ENCODE peak calls at places on chromosomes 1 and 21, in four cellular contexts. C, G, R and W are unnamed samples.

GRCh38 chr1:42295816-42296215 is 39.2 kb downstream of the FOXJ3 start:
- DNase-seq in G (no peak), R (no peak), C (no peak), W (peak; percentile 55)

GRCh38 chr1:33043267-33044090 is 6.8 kb upstream of the AK2 start:
- DNase-seq in C (no peak), R (no peak), G (no peak), W (no peak)

GRCh38 chr21:27060190-27060589 is 93.3 kb upstream of the ADAMTS5 start:
- DNase-seq in R (peak; percentile 28), C (no peak), G (no peak), W (peak; percentile 37)

GRCh38 chr1:245098924-245099323 is 55.9 kb upstream of the KIF26B start:
- DNase-seq in C (no peak), R (no peak), G (no peak), W (no peak)

GRCh38 chr1:98884864-98885263 is 119.8 kb downstream of the PLPPR5 start:
- DNase-seq in C (no peak), G (no peak), R (peak; percentile 17), W (no peak)

GRCh38 chr1:151711044-151711800 is 5.4 kb downstream of the CELF3 start:
- DNase-seq in C (no peak), G (no peak), R (no peak), W (no peak)

GRCh38 chr1:189774721-189775287 is 702.9 kb downstream of the BRINP3 start:
- DNase-seq in R (no peak), G (no peak), C (no peak), W (no peak)

GRCh38 chr1:42852608-42852980 is 6.2 kb downstream of the ZNF691 start:
- DNase-seq in C (no peak), R (peak; percentile 20), G (no peak), W (no peak)

GRCh38 chr1:96764469-96764868 is 42.9 kb downstream of the PTBP2 start:
- DNase-seq in C (no peak), G (no peak), R (peak; percentile 8), W (peak; percentile 14)

GRCh38 chr1:206660136-206660535 is 24.6 kb upstream of the MAPKAPK2 start:
- DNase-seq in C (no peak), G (no peak), R (no peak), W (no peak)

GRCh38 chr1:216660561-216660960 is 62.7 kb downstream of the ESRRG start:
- DNase-seq in C (no peak), G (no peak), R (no peak), W (no peak)

GRCh38 chr1:202664083-202664482 is 46.2 kb downstream of the SYT2 start:
- DNase-seq in C (no peak), R (peak; percentile 39), G (no peak), W (peak; percentile 14)

GRCh38 chr1:213987876-213988638 is at the start of gene PROX1:
- DNase-seq in G (no peak), C (peak; percentile 94), R (peak; percentile 92), W (peak; percentile 92)

GRCh38 chr1:204268101-204268500 is 54.3 kb upstream of the GOLT1A start:
- DNase-seq in C (no peak), G (no peak), R (no peak), W (no peak)

GRCh38 chr21:44079846-44080245 is 27.4 kb upstream of the PWP2 start:
- DNase-seq in G (no peak), C (no peak), R (no peak), W (no peak)

GRCh38 chr21:34983680-34984086 is 65.4 kb downstream of the RUNX1 start:
- DNase-seq in G (no peak), R (peak; percentile 84), C (no peak), W (peak; percentile 86)

GRCh38 chr1:246037832-246038231 is 469.2 kb downstream of the SMYD3 start:
- DNase-seq in R (no peak), C (no peak), G (no peak), W (no peak)

GRCh38 chr1:185449378-185450101 is 132.5 kb upstream of the IVNS1ABP start:
- DNase-seq in C (no peak), R (no peak), G (no peak), W (no peak)

GRCh38 chr1:28517649-28517999 is 11.8 kb downstream of the RCC1 start:
- DNase-seq in R (peak; percentile 59), G (no peak), C (peak; percentile 29), W (no peak)

GRCh38 chr1:54221113-54221834 is 21.3 kb downstream of the MRPL37 start:
- DNase-seq in C (no peak), R (no peak), G (no peak), W (no peak)

GRCh38 chr1:54218883-54219687 is 19.1 kb downstream of the MRPL37 start:
- DNase-seq in R (peak; percentile 22), G (no peak), C (peak; percentile 47), W (no peak)

GRCh38 chr1:54220004-54220811 is 20.2 kb downstream of the MRPL37 start:
- DNase-seq in G (no peak), R (peak; percentile 76), C (no peak), W (peak; percentile 80)

GRCh38 chr1:54221867-54222484 is 22.0 kb downstream of the MRPL37 start:
- DNase-seq in R (no peak), C (no peak), G (no peak), W (no peak)

DNA sequence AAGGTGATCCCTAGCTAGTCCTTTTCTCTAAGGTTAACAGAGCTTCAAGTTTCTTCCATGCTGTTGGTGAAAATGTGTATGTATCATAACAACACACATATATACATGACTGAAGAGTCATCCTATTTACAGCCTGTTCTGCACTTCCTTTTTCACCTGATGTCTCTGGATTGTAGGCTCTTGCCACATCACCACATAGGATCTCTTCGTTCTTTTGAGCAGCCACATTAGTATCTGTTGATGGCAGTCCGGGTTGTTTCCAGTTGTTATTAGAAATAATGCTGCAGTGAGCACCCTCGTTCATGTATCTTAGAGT is 19.7 kb downstream of the MRPL37 start:
- DNase-seq in C (no peak), R (no peak), G (no peak), W (no peak)
- H3K9ac ChIP-seq in C (no peak overlapping the region), R (peak overlapping the region; percentile 57), G (no peak overlapping the region), W (no peak overlapping the region)

GRCh38 chr1:156898971-156899657 is 5.6 kb downstream of the PEAR1 start:
- DNase-seq in G (no peak), R (no peak), C (no peak), W (no peak)
- H2AFZ ChIP-seq in G (no peak overlapping the region), R (no peak overlapping the region), C (no peak overlapping the region), W (no peak overlapping the region)

GRCh38 chr1:24849653-24850295 is 80.3 kb downstream of the RUNX3 start:
- DNase-seq in G (no peak), C (peak; percentile 65), R (peak; percentile 48), W (no peak)

GRCh38 chr1:24853656-24854055 is 76.4 kb downstream of the RUNX3 start:
- DNase-seq in G (no peak), R (no peak), C (no peak), W (no peak)

GRCh38 chr1:24850353-24850905 is 79.6 kb downstream of the RUNX3 start:
- DNase-seq in G (no peak), R (peak; percentile 51), C (no peak), W (peak; percentile 22)

DNA sequence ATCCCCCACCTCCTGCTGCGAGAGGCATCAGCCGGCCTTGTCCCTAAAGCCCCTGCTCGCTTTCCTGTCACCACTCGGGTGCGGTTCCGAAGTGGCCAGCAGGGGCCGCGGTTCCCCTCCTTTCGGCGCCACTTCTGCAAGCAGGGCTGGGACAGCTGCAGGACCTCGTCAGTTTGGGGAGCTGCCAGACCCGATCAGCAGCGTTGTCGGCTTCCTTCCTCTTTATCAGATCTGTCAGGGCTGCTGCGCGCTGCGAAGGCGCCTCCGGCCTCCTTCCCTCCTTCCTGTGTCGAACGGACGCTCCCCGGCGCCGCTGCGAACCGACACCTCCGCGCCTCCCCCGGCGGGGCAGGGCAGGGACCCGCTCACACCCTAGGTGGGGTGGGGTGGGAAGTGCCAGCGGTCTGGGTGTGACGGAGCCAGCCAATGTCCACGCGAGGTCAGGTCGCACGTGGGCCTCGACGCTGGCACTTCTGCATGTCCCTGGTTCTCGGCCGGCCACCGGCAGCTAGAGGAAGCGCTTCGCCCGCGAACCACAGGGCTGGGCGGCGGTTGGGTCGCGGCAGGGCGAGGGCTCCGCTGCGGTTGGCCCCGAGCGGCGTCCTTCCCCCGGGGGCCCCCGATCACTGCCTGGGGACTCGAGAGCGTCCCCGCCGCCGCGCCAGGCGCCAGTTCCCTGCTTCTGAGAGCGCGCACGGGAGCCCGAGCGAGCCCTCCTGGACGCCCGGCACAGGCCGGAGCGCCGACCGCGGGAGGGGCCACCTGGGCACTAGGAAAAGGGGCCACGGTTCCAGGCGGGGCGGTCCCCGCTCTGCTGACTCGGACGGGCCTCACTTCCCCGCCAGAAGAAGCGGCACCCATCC is 81.8 kb downstream of the RUNX3 start:
- DNase-seq in R (peak; percentile 91), C (peak; percentile 94), G (peak; percentile 58), W (peak; percentile 85)
- H3K9ac ChIP-seq in R (peak overlapping the region; percentile 65), C (no peak overlapping the region), G (peak overlapping the region; percentile 32), W (peak overlapping the region; percentile 62)

DNA sequence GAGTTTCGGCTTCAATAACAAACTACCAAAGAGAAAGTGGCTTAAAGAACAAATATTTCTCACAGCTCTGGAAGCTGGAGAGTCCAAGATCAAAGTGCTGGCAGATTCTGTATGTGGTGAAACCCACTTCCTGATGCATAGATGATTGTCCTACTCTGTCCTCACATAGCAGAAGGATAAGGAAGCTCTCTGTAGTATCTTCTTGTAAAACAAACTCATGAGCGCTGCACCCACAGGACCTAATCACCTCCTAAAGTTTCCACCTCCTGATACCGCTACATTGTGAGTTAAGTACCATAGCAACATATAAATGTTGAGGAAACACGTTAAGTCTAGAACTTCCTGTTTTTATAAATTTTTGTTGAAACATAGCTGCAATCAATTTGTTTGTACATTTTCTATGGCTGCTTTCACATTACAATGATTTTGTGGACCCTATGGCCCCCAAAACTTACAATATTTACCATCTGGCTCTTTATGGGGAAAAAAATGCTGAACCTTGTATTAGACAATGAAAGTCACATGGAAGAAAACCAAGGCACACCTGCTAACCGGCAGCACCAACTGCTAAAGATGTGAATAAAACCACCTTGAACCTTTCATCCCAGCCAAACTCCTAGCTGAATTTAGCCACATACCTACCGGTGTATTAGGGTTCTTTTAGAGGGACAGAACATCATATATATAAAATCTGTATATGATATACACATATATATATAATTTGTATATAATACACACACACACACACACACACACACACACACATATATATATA is 1423.4 kb downstream of the NCAM2 start:
- DNase-seq in C (no peak), G (no peak), R (no peak), W (no peak)
- H2AFZ ChIP-seq in C (no peak overlapping the region), G (no peak overlapping the region), R (no peak overlapping the region), W (no peak overlapping the region)

GRCh38 chr1:31122779-31123178 is 57.3 kb upstream of the PUM1 start:
- DNase-seq in G (no peak), R (peak; percentile 18), C (peak; percentile 31), W (peak; percentile 14)
- H3K9ac ChIP-seq in G (no peak overlapping the region), R (no peak overlapping the region), C (no peak overlapping the region), W (no peak overlapping the region)

GRCh38 chr21:36028127-36029069 is 31.9 kb downstream of the SETD4 start:
- DNase-seq in R (peak; percentile 80), C (peak; percentile 79), G (peak; percentile 64), W (peak; percentile 76)
- H2AFZ ChIP-seq in R (peak overlapping the region; percentile 76), C (peak overlapping the region; percentile 94), G (no peak overlapping the region), W (peak overlapping the region; percentile 81)

GRCh38 chr21:39350094-39351006 is 1.5 kb upstream of the HMGN1 start:
- DNase-seq in C (no peak), R (no peak), G (no peak), W (peak; percentile 48)

GRCh38 chr21:39347537-39347936 is 1.4 kb downstream of the HMGN1 start:
- DNase-seq in G (no peak), C (no peak), R (peak; percentile 10), W (no peak)

GRCh38 chr21:39348040-39348354 is 891 bp downstream of the HMGN1 start:
- DNase-seq in R (no peak), G (no peak), C (no peak), W (no peak)

GRCh38 chr21:39348355-39349210 is at the start of gene HMGN1:
- DNase-seq in R (peak; percentile 95), G (no peak), C (peak; percentile 97), W (peak; percentile 84)

GRCh38 chr21:39349211-39350093 is 564 bp upstream of the HMGN1 start:
- DNase-seq in G (peak; percentile 89), R (peak; percentile 98), C (peak; percentile 99), W (peak; percentile 91)
- H3K9ac ChIP-seq in G (peak overlapping the region; percentile 61), R (peak overlapping the region; percentile 78), C (peak overlapping the region; percentile 35), W (peak overlapping the region; percentile 25)